ENCODE peak calls at places on chromosomes 4 and X, in eight cellular contexts. One of them, this sample, is unnamed.

GRCh38 chr4:82561745-82562552 is at the start of gene TMEM150C:
- DNase-seq in AG08396: peak
- DNase-seq in iPS-NIHi11: peak
- DNase-seq in GM04503: no peak
- DNase-seq in SW480: peak
- DNase-seq in islet precursor cell: peak
- DNase-seq in lower leg skin: no peak
- DNase-seq in fibroblast of the conjunctiva: no peak
- DNase-seq in this sample: peak

GRCh38 chr4:99968330-99968729 is 18.3 kb upstream of the H2AZ1 start:
- DNase-seq in AG08396: peak
- DNase-seq in iPS-NIHi11: peak
- DNase-seq in GM04503: peak
- DNase-seq in SW480: no peak
- DNase-seq in islet precursor cell: peak
- DNase-seq in lower leg skin: no peak
- DNase-seq in fibroblast of the conjunctiva: no peak
- DNase-seq in this sample: peak

GRCh38 chrX:39813631-39814246 is 284.0 kb downstream of the BCOR start:
- DNase-seq in AG08396: peak
- DNase-seq in iPS-NIHi11: no peak
- DNase-seq in GM04503: no peak
- DNase-seq in SW480: no peak
- DNase-seq in islet precursor cell: no peak
- DNase-seq in lower leg skin: peak
- DNase-seq in fibroblast of the conjunctiva: no peak
- DNase-seq in this sample: peak

GRCh38 chr4:150411527-150411926 is 170.4 kb upstream of the MAB21L2 start:
- DNase-seq in AG08396: no peak
- DNase-seq in iPS-NIHi11: no peak
- DNase-seq in GM04503: no peak
- DNase-seq in SW480: no peak
- DNase-seq in islet precursor cell: no peak
- DNase-seq in lower leg skin: no peak
- DNase-seq in fibroblast of the conjunctiva: no peak
- DNase-seq in this sample: no peak

GRCh38 chr4:55123791-55124190 is 1.6 kb downstream of the KDR start:
- DNase-seq in AG08396: no peak
- DNase-seq in iPS-NIHi11: no peak
- DNase-seq in GM04503: no peak
- DNase-seq in SW480: no peak
- DNase-seq in islet precursor cell: no peak
- DNase-seq in lower leg skin: no peak
- DNase-seq in fibroblast of the conjunctiva: no peak
- DNase-seq in this sample: no peak

GRCh38 chr4:16024009-16024408 is 59.8 kb downstream of the PROM1 start:
- DNase-seq in AG08396: no peak
- DNase-seq in iPS-NIHi11: no peak
- DNase-seq in GM04503: no peak
- DNase-seq in SW480: no peak
- DNase-seq in islet precursor cell: no peak
- DNase-seq in lower leg skin: no peak
- DNase-seq in fibroblast of the conjunctiva: no peak
- DNase-seq in this sample: peak

GRCh38 chr4:48752726-48753125 is 27.4 kb downstream of the FRYL start:
- DNase-seq in AG08396: no peak
- DNase-seq in iPS-NIHi11: no peak
- DNase-seq in GM04503: no peak
- DNase-seq in SW480: no peak
- DNase-seq in islet precursor cell: no peak
- DNase-seq in lower leg skin: no peak
- DNase-seq in fibroblast of the conjunctiva: no peak
- DNase-seq in this sample: no peak

GRCh38 chr4:128635141-128635911 is 174.2 kb upstream of the JADE1 start:
- DNase-seq in AG08396: peak
- DNase-seq in iPS-NIHi11: no peak
- DNase-seq in GM04503: no peak
- DNase-seq in SW480: peak
- DNase-seq in islet precursor cell: no peak
- DNase-seq in lower leg skin: no peak
- DNase-seq in fibroblast of the conjunctiva: no peak
- DNase-seq in this sample: no peak

GRCh38 chr4:77076889-77077635 is 1.3 kb upstream of the CCNI start:
- DNase-seq in AG08396: no peak
- DNase-seq in iPS-NIHi11: no peak
- DNase-seq in GM04503: no peak
- DNase-seq in SW480: no peak
- DNase-seq in islet precursor cell: no peak
- DNase-seq in lower leg skin: no peak
- DNase-seq in fibroblast of the conjunctiva: no peak
- DNase-seq in this sample: no peak

GRCh38 chr4:181301735-181302380 is 941.3 kb upstream of the TENM3 start:
- DNase-seq in AG08396: no peak
- DNase-seq in iPS-NIHi11: peak
- DNase-seq in GM04503: no peak
- DNase-seq in SW480: peak
- DNase-seq in islet precursor cell: peak
- DNase-seq in lower leg skin: no peak
- DNase-seq in fibroblast of the conjunctiva: no peak
- DNase-seq in this sample: peak

GRCh38 chr4:101175896-101176676 is 171.2 kb downstream of the PPP3CA start:
- DNase-seq in AG08396: no peak
- DNase-seq in iPS-NIHi11: no peak
- DNase-seq in GM04503: no peak
- DNase-seq in SW480: no peak
- DNase-seq in islet precursor cell: no peak
- DNase-seq in lower leg skin: no peak
- DNase-seq in fibroblast of the conjunctiva: no peak
- DNase-seq in this sample: no peak

GRCh38 chr4:142549726-142550463 is 296.2 kb downstream of the INPP4B start:
- DNase-seq in AG08396: peak
- DNase-seq in iPS-NIHi11: peak
- DNase-seq in GM04503: peak
- DNase-seq in SW480: peak
- DNase-seq in islet precursor cell: peak
- DNase-seq in lower leg skin: no peak
- DNase-seq in fibroblast of the conjunctiva: no peak
- DNase-seq in this sample: peak

GRCh38 chr4:120005091-120005490 is 61.6 kb downstream of the MAD2L1 start:
- DNase-seq in AG08396: no peak
- DNase-seq in iPS-NIHi11: no peak
- DNase-seq in GM04503: no peak
- DNase-seq in SW480: no peak
- DNase-seq in islet precursor cell: no peak
- DNase-seq in lower leg skin: no peak
- DNase-seq in fibroblast of the conjunctiva: no peak
- DNase-seq in this sample: no peak

GRCh38 chrX:19772759-19773623 is 114.4 kb downstream of the SH3KBP1 start:
- DNase-seq in AG08396: no peak
- DNase-seq in iPS-NIHi11: no peak
- DNase-seq in GM04503: no peak
- DNase-seq in SW480: no peak
- DNase-seq in islet precursor cell: no peak
- DNase-seq in lower leg skin: no peak
- DNase-seq in fibroblast of the conjunctiva: no peak
- DNase-seq in this sample: no peak

GRCh38 chrX:129565046-129565649 is 25.1 kb downstream of the OCRL start:
- DNase-seq in AG08396: no peak
- DNase-seq in iPS-NIHi11: peak
- DNase-seq in GM04503: no peak
- DNase-seq in SW480: no peak
- DNase-seq in islet precursor cell: no peak
- DNase-seq in lower leg skin: no peak
- DNase-seq in fibroblast of the conjunctiva: no peak
- DNase-seq in this sample: no peak

GRCh38 chrX:91081873-91082272 is 352.8 kb upstream of the PABPC5 start:
- DNase-seq in AG08396: no peak
- DNase-seq in iPS-NIHi11: no peak
- DNase-seq in GM04503: no peak
- DNase-seq in SW480: no peak
- DNase-seq in islet precursor cell: no peak
- DNase-seq in lower leg skin: no peak
- DNase-seq in fibroblast of the conjunctiva: no peak
- DNase-seq in this sample: no peak

GRCh38 chr4:87961993-87962791 is 13.3 kb upstream of the SPP1 start:
- DNase-seq in AG08396: no peak
- DNase-seq in iPS-NIHi11: no peak
- DNase-seq in GM04503: no peak
- DNase-seq in SW480: no peak
- DNase-seq in islet precursor cell: peak
- DNase-seq in lower leg skin: no peak
- DNase-seq in fibroblast of the conjunctiva: no peak
- DNase-seq in this sample: no peak

GRCh38 chrX:141467442-141467841 is 117.1 kb downstream of the SPANXA1 start:
- DNase-seq in AG08396: no peak
- DNase-seq in iPS-NIHi11: no peak
- DNase-seq in GM04503: no peak
- DNase-seq in SW480: no peak
- DNase-seq in islet precursor cell: no peak
- DNase-seq in lower leg skin: no peak
- DNase-seq in fibroblast of the conjunctiva: no peak
- DNase-seq in this sample: no peak

This sample was measured in AG08395.